ENCODE peak calls at places on chromosome 18, in nine cellular contexts. One of them, this sample, is unnamed.

GRCh38 chr18:79315589-79315988 is 80.1 kb upstream of the NFATC1 start:
- DNase-seq in NCI-H1105: no peak
- DNase-seq in gastrocnemius medialis: no peak
- DNase-seq in HFF-Myc: no peak
- DNase-seq in substantia nigra: no peak
- DNase-seq in psoas muscle: no peak
- DNase-seq in stomach: no peak
- DNase-seq in tibial nerve: no peak
- DNase-seq in NCI-H146: peak
- DNase-seq in this sample: no peak

GRCh38 chr18:70288851-70289328 is at the start of gene SOCS6:
- DNase-seq in gastrocnemius medialis: peak
- DNase-seq in NCI-H1105: peak
- DNase-seq in substantia nigra: peak
- DNase-seq in tibial nerve: peak
- DNase-seq in NCI-H146: peak
- DNase-seq in psoas muscle: peak
- DNase-seq in stomach: peak
- DNase-seq in HFF-Myc: no peak
- DNase-seq in this sample: no peak

GRCh38 chr18:3758531-3758930 is 308.6 kb downstream of the TGIF1 start:
- DNase-seq in stomach: no peak
- DNase-seq in NCI-H146: no peak
- DNase-seq in tibial nerve: no peak
- DNase-seq in substantia nigra: no peak
- DNase-seq in HFF-Myc: peak
- DNase-seq in psoas muscle: no peak
- DNase-seq in NCI-H1105: no peak
- DNase-seq in gastrocnemius medialis: no peak
- DNase-seq in this sample: no peak

GRCh38 chr18:55314615-55315237 is 273.3 kb downstream of the TCF4 start:
- DNase-seq in NCI-H1105: peak
- DNase-seq in tibial nerve: no peak
- DNase-seq in substantia nigra: no peak
- DNase-seq in NCI-H146: peak
- DNase-seq in psoas muscle: no peak
- DNase-seq in gastrocnemius medialis: no peak
- DNase-seq in HFF-Myc: no peak
- DNase-seq in stomach: no peak
- DNase-seq in this sample: no peak

GRCh38 chr18:68992719-68993482 is 195.0 kb downstream of the CCDC102B start:
- DNase-seq in HFF-Myc: no peak
- DNase-seq in gastrocnemius medialis: no peak
- DNase-seq in substantia nigra: no peak
- DNase-seq in stomach: no peak
- DNase-seq in psoas muscle: no peak
- DNase-seq in tibial nerve: no peak
- DNase-seq in NCI-H146: no peak
- DNase-seq in NCI-H1105: no peak
- DNase-seq in this sample: no peak

GRCh38 chr18:6598657-6599056 is 130.9 kb upstream of the ARHGAP28 start:
- DNase-seq in HFF-Myc: no peak
- DNase-seq in gastrocnemius medialis: no peak
- DNase-seq in NCI-H146: no peak
- DNase-seq in substantia nigra: no peak
- DNase-seq in psoas muscle: no peak
- DNase-seq in NCI-H1105: no peak
- DNase-seq in stomach: no peak
- DNase-seq in tibial nerve: no peak
- DNase-seq in this sample: no peak

GRCh38 chr18:25351773-25352628 is at the start of gene ZNF521:
- DNase-seq in tibial nerve: peak
- DNase-seq in NCI-H1105: peak
- DNase-seq in NCI-H146: peak
- DNase-seq in psoas muscle: peak
- DNase-seq in stomach: peak
- DNase-seq in HFF-Myc: peak
- DNase-seq in substantia nigra: peak
- DNase-seq in gastrocnemius medialis: peak
- DNase-seq in this sample: peak

GRCh38 chr18:57542126-57542525 is 44.4 kb downstream of the FECH start:
- DNase-seq in HFF-Myc: no peak
- DNase-seq in NCI-H1105: no peak
- DNase-seq in substantia nigra: no peak
- DNase-seq in psoas muscle: no peak
- DNase-seq in stomach: no peak
- DNase-seq in NCI-H146: no peak
- DNase-seq in tibial nerve: no peak
- DNase-seq in gastrocnemius medialis: no peak
- DNase-seq in this sample: no peak

GRCh38 chr18:5305835-5306234 is 10.3 kb upstream of the ZBTB14 start:
- DNase-seq in NCI-H146: no peak
- DNase-seq in HFF-Myc: no peak
- DNase-seq in psoas muscle: no peak
- DNase-seq in NCI-H1105: no peak
- DNase-seq in gastrocnemius medialis: no peak
- DNase-seq in substantia nigra: no peak
- DNase-seq in tibial nerve: no peak
- DNase-seq in stomach: no peak
- DNase-seq in this sample: no peak

GRCh38 chr18:13233746-13234527 is 15.4 kb downstream of the LDLRAD4 start:
- DNase-seq in psoas muscle: no peak
- DNase-seq in substantia nigra: no peak
- DNase-seq in gastrocnemius medialis: no peak
- DNase-seq in stomach: no peak
- DNase-seq in HFF-Myc: no peak
- DNase-seq in tibial nerve: no peak
- DNase-seq in NCI-H146: no peak
- DNase-seq in NCI-H1105: no peak
- DNase-seq in this sample: no peak

GRCh38 chr18:27778441-27778840 is 398.5 kb downstream of the CDH2 start:
- DNase-seq in tibial nerve: no peak
- DNase-seq in NCI-H1105: no peak
- DNase-seq in substantia nigra: no peak
- DNase-seq in HFF-Myc: no peak
- DNase-seq in gastrocnemius medialis: no peak
- DNase-seq in NCI-H146: peak
- DNase-seq in stomach: no peak
- DNase-seq in psoas muscle: no peak
- DNase-seq in this sample: no peak

GRCh38 chr18:9706081-9706935 is 1.8 kb upstream of the RAB31 start:
- DNase-seq in tibial nerve: no peak
- DNase-seq in stomach: no peak
- DNase-seq in HFF-Myc: no peak
- DNase-seq in gastrocnemius medialis: no peak
- DNase-seq in psoas muscle: no peak
- DNase-seq in NCI-H146: no peak
- DNase-seq in NCI-H1105: no peak
- DNase-seq in substantia nigra: no peak
- DNase-seq in this sample: no peak

GRCh38 chr18:24826605-24827004 is 366.2 kb downstream of the HRH4 start:
- DNase-seq in gastrocnemius medialis: no peak
- DNase-seq in substantia nigra: no peak
- DNase-seq in psoas muscle: no peak
- DNase-seq in NCI-H1105: no peak
- DNase-seq in HFF-Myc: no peak
- DNase-seq in stomach: no peak
- DNase-seq in tibial nerve: no peak
- DNase-seq in NCI-H146: no peak
- DNase-seq in this sample: no peak

GRCh38 chr18:4134691-4135090 is 320.4 kb downstream of the DLGAP1 start:
- DNase-seq in NCI-H146: no peak
- DNase-seq in tibial nerve: no peak
- DNase-seq in stomach: no peak
- DNase-seq in NCI-H1105: no peak
- DNase-seq in substantia nigra: no peak
- DNase-seq in HFF-Myc: no peak
- DNase-seq in gastrocnemius medialis: no peak
- DNase-seq in psoas muscle: no peak
- DNase-seq in this sample: no peak

GRCh38 chr18:57249109-57249508 is 102.2 kb downstream of the BOD1L2 start:
- DNase-seq in substantia nigra: no peak
- DNase-seq in stomach: no peak
- DNase-seq in psoas muscle: no peak
- DNase-seq in gastrocnemius medialis: no peak
- DNase-seq in tibial nerve: no peak
- DNase-seq in NCI-H146: no peak
- DNase-seq in NCI-H1105: no peak
- DNase-seq in HFF-Myc: no peak
- DNase-seq in this sample: no peak

GRCh38 chr18:9095297-9096012 is 7.0 kb upstream of the NDUFV2 start:
- DNase-seq in substantia nigra: no peak
- DNase-seq in tibial nerve: no peak
- DNase-seq in NCI-H146: no peak
- DNase-seq in HFF-Myc: no peak
- DNase-seq in gastrocnemius medialis: no peak
- DNase-seq in psoas muscle: no peak
- DNase-seq in NCI-H1105: no peak
- DNase-seq in stomach: no peak
- DNase-seq in this sample: no peak

GRCh38 chr18:55317322-55317721 is 270.7 kb downstream of the TCF4 start:
- DNase-seq in NCI-H1105: no peak
- DNase-seq in psoas muscle: no peak
- DNase-seq in tibial nerve: no peak
- DNase-seq in stomach: no peak
- DNase-seq in gastrocnemius medialis: no peak
- DNase-seq in HFF-Myc: no peak
- DNase-seq in substantia nigra: no peak
- DNase-seq in NCI-H146: no peak
- DNase-seq in this sample: no peak

GRCh38 chr18:75219684-75220083 is 9.1 kb downstream of the TSHZ1 start:
- DNase-seq in gastrocnemius medialis: no peak
- DNase-seq in substantia nigra: no peak
- DNase-seq in psoas muscle: no peak
- DNase-seq in NCI-H1105: no peak
- DNase-seq in HFF-Myc: no peak
- DNase-seq in stomach: no peak
- DNase-seq in NCI-H146: no peak
- DNase-seq in tibial nerve: no peak
- DNase-seq in this sample: no peak

GRCh38 chr18:22230403-22231042 is 61.1 kb downstream of the GATA6 start:
- DNase-seq in substantia nigra: no peak
- DNase-seq in NCI-H146: no peak
- DNase-seq in stomach: no peak
- DNase-seq in psoas muscle: no peak
- DNase-seq in gastrocnemius medialis: no peak
- DNase-seq in HFF-Myc: no peak
- DNase-seq in NCI-H1105: no peak
- DNase-seq in tibial nerve: no peak
- DNase-seq in this sample: no peak

GRCh38 chr18:9055185-9055584 is 47.3 kb upstream of the NDUFV2 start:
- DNase-seq in tibial nerve: no peak
- DNase-seq in psoas muscle: no peak
- DNase-seq in NCI-H1105: no peak
- DNase-seq in NCI-H146: no peak
- DNase-seq in substantia nigra: no peak
- DNase-seq in stomach: no peak
- DNase-seq in HFF-Myc: peak
- DNase-seq in gastrocnemius medialis: no peak
- DNase-seq in this sample: peak

GRCh38 chr18:3251249-3251962 is 3.8 kb downstream of the MYL12A start:
- DNase-seq in tibial nerve: no peak
- DNase-seq in substantia nigra: no peak
- DNase-seq in NCI-H146: no peak
- DNase-seq in NCI-H1105: no peak
- DNase-seq in HFF-Myc: no peak
- DNase-seq in gastrocnemius medialis: no peak
- DNase-seq in stomach: no peak
- DNase-seq in psoas muscle: no peak
- DNase-seq in this sample: no peak

GRCh38 chr18:2471523-2471922 is 99.8 kb downstream of the METTL4 start:
- DNase-seq in gastrocnemius medialis: no peak
- DNase-seq in psoas muscle: no peak
- DNase-seq in HFF-Myc: no peak
- DNase-seq in substantia nigra: no peak
- DNase-seq in tibial nerve: no peak
- DNase-seq in NCI-H146: peak
- DNase-seq in NCI-H1105: no peak
- DNase-seq in stomach: no peak
- DNase-seq in this sample: no peak

GRCh38 chr18:26422472-26423162 is 125.7 kb downstream of the KCTD1 start:
- DNase-seq in HFF-Myc: no peak
- DNase-seq in substantia nigra: no peak
- DNase-seq in gastrocnemius medialis: no peak
- DNase-seq in NCI-H146: no peak
- DNase-seq in tibial nerve: no peak
- DNase-seq in stomach: no peak
- DNase-seq in psoas muscle: no peak
- DNase-seq in NCI-H1105: no peak
- DNase-seq in this sample: no peak

GRCh38 chr18:53819671-53820070 is 404.8 kb downstream of the MBD2 start:
- DNase-seq in substantia nigra: no peak
- DNase-seq in tibial nerve: no peak
- DNase-seq in stomach: no peak
- DNase-seq in psoas muscle: no peak
- DNase-seq in NCI-H146: no peak
- DNase-seq in NCI-H1105: peak
- DNase-seq in HFF-Myc: no peak
- DNase-seq in gastrocnemius medialis: no peak
- DNase-seq in this sample: no peak

GRCh38 chr18:30234755-30235154 is 807.8 kb downstream of the DSC3 start:
- DNase-seq in tibial nerve: no peak
- DNase-seq in psoas muscle: no peak
- DNase-seq in substantia nigra: no peak
- DNase-seq in stomach: no peak
- DNase-seq in HFF-Myc: no peak
- DNase-seq in NCI-H146: no peak
- DNase-seq in gastrocnemius medialis: no peak
- DNase-seq in NCI-H1105: no peak
- DNase-seq in this sample: no peak

GRCh38 chr18:28112056-28112470 is 64.9 kb downstream of the CDH2 start:
- DNase-seq in tibial nerve: no peak
- DNase-seq in substantia nigra: no peak
- DNase-seq in HFF-Myc: no peak
- DNase-seq in NCI-H1105: no peak
- DNase-seq in NCI-H146: no peak
- DNase-seq in psoas muscle: no peak
- DNase-seq in gastrocnemius medialis: no peak
- DNase-seq in stomach: no peak
- DNase-seq in this sample: no peak

GRCh38 chr18:54528942-54529376 is 62.1 kb upstream of the DYNAP start:
- DNase-seq in stomach: no peak
- DNase-seq in psoas muscle: no peak
- DNase-seq in substantia nigra: no peak
- DNase-seq in gastrocnemius medialis: no peak
- DNase-seq in HFF-Myc: no peak
- DNase-seq in NCI-H1105: no peak
- DNase-seq in tibial nerve: no peak
- DNase-seq in NCI-H146: no peak
- DNase-seq in this sample: no peak

GRCh38 chr18:75109819-75110218 is 99.1 kb downstream of the PTGR3 start:
- DNase-seq in stomach: no peak
- DNase-seq in HFF-Myc: no peak
- DNase-seq in psoas muscle: no peak
- DNase-seq in NCI-H146: no peak
- DNase-seq in gastrocnemius medialis: no peak
- DNase-seq in NCI-H1105: no peak
- DNase-seq in substantia nigra: no peak
- DNase-seq in tibial nerve: no peak
- DNase-seq in this sample: no peak

GRCh38 chr18:74142251-74142650 is 5.4 kb downstream of the FBXO15 start:
- DNase-seq in psoas muscle: no peak
- DNase-seq in substantia nigra: no peak
- DNase-seq in tibial nerve: no peak
- DNase-seq in gastrocnemius medialis: no peak
- DNase-seq in NCI-H1105: no peak
- DNase-seq in NCI-H146: no peak
- DNase-seq in HFF-Myc: no peak
- DNase-seq in stomach: no peak
- DNase-seq in this sample: no peak

GRCh38 chr18:78974115-78974740 is 5.4 kb upstream of the SALL3 start:
- DNase-seq in psoas muscle: no peak
- DNase-seq in gastrocnemius medialis: no peak
- DNase-seq in NCI-H146: peak
- DNase-seq in HFF-Myc: no peak
- DNase-seq in substantia nigra: no peak
- DNase-seq in tibial nerve: no peak
- DNase-seq in stomach: no peak
- DNase-seq in NCI-H1105: no peak
- DNase-seq in this sample: no peak

GRCh38 chr18:10343778-10344177 is 110.7 kb upstream of the APCDD1 start:
- DNase-seq in NCI-H1105: no peak
- DNase-seq in psoas muscle: no peak
- DNase-seq in NCI-H146: no peak
- DNase-seq in HFF-Myc: no peak
- DNase-seq in substantia nigra: peak
- DNase-seq in gastrocnemius medialis: no peak
- DNase-seq in tibial nerve: no peak
- DNase-seq in stomach: no peak
- DNase-seq in this sample: no peak

This sample was measured in pulmonary artery endothelial cell.